ENCODE peak calls at places on chromosomes 5 and 9, in four cellular contexts. H, I, Q and B are unnamed samples.

GRCh38 chr9:78213696-78214095 is 22.2 kb upstream of the CEP78 start:
- DNase-seq in H (no peak), I (peak; percentile 16), Q (peak; percentile 77), B (peak; percentile 35)

GRCh38 chr5:77632526-77633268 is 5.8 kb downstream of the OTP start:
- DNase-seq in H (no peak), I (no peak), Q (no peak), B (peak; percentile 49)

GRCh38 chr9:131393622-131394463 is at the start of gene PRRC2B:
- DNase-seq in H (peak; percentile 90), I (peak; percentile 71), Q (peak; percentile 79), B (peak; percentile 83)

GRCh38 chr5:62284946-62285891 is 20.8 kb upstream of the KIF2A start:
- DNase-seq in H (no peak), I (no peak), Q (no peak), B (peak; percentile 11)

GRCh38 chr9:119963798-119964372 is 594.6 kb upstream of the BRINP1 start:
- DNase-seq in H (no peak), I (peak; percentile 74), Q (peak; percentile 87), B (peak; percentile 67)

GRCh38 chr5:51652980-51653379 is 269.7 kb downstream of the ISL1 start:
- DNase-seq in H (no peak), I (peak; percentile 57), Q (no peak), B (peak; percentile 82)

GRCh38 chr5:150789943-150790611 is 11.5 kb downstream of the SMIM3 start:
- DNase-seq in H (no peak), I (peak; percentile 100), Q (peak; percentile 99), B (peak; percentile 100)

GRCh38 chr9:69542942-69543704 is 129.0 kb downstream of the APBA1 start:
- DNase-seq in H (peak; percentile 31), I (no peak), Q (peak; percentile 24), B (no peak)

GRCh38 chr5:177468329-177469058 is 4.9 kb downstream of the DBN1 start:
- DNase-seq in H (peak; percentile 63), I (no peak), Q (peak; percentile 83), B (peak; percentile 82)

GRCh38 chr5:62488531-62488930 is 76.0 kb downstream of the IPO11 start:
- DNase-seq in H (no peak), I (peak; percentile 34), Q (no peak), B (peak; percentile 38)

GRCh38 chr5:31328031-31328430 is 134.5 kb downstream of the CDH6 start:
- DNase-seq in H (no peak), I (no peak), Q (no peak), B (no peak)

GRCh38 chr5:62579761-62580160 is 1.1 kb downstream of the LRRC70 start:
- DNase-seq in H (no peak), I (no peak), Q (no peak), B (no peak)

GRCh38 chr5:153896117-153896516 is 142.6 kb downstream of the FAM114A2 start:
- DNase-seq in H (no peak), I (peak; percentile 63), Q (peak; percentile 1), B (peak; percentile 80)

GRCh38 chr9:4381744-4382143 is 81.9 kb upstream of the GLIS3 start:
- DNase-seq in H (no peak), I (no peak), Q (no peak), B (no peak)

GRCh38 chr9:98594551-98595160 is 114.1 kb downstream of the GABBR2 start:
- DNase-seq in H (no peak), I (no peak), Q (no peak), B (no peak)

GRCh38 chr9:127561491-127562270 is 50.4 kb upstream of the STXBP1 start:
- DNase-seq in H (peak; percentile 74), I (peak; percentile 99), Q (peak; percentile 98), B (peak; percentile 100)

GRCh38 chr9:135948873-135949665 is 12.1 kb downstream of the UBAC1 start:
- DNase-seq in H (no peak), I (peak; percentile 36), Q (no peak), B (no peak)

GRCh38 chr5:110086658-110087388 is 397.1 kb downstream of the MAN2A1 start:
- DNase-seq in H (no peak), I (peak; percentile 96), Q (peak; percentile 96), B (peak; percentile 95)

GRCh38 chr9:33180526-33181184 is 13.5 kb upstream of the B4GALT1 start:
- DNase-seq in H (no peak), I (peak; percentile 58), Q (peak; percentile 42), B (peak; percentile 48)

GRCh38 chr5:157562111-157562581 is 13.4 kb downstream of the ADAM19 start:
- DNase-seq in H (peak; percentile 84), I (no peak), Q (no peak), B (no peak)

GRCh38 chr5:160083012-160083436 is 36.2 kb downstream of the PWWP2A start:
- DNase-seq in H (no peak), I (peak; percentile 56), Q (peak; percentile 82), B (peak; percentile 32)

GRCh38 chr9:129316281-129317030 is 138.4 kb upstream of the IER5L start:
- DNase-seq in H (no peak), I (no peak), Q (no peak), B (no peak)

GRCh38 chr5:133225671-133226152 is 173.9 kb downstream of the HSPA4 start:
- DNase-seq in H (no peak), I (peak; percentile 48), Q (no peak), B (peak; percentile 59)

DNA sequence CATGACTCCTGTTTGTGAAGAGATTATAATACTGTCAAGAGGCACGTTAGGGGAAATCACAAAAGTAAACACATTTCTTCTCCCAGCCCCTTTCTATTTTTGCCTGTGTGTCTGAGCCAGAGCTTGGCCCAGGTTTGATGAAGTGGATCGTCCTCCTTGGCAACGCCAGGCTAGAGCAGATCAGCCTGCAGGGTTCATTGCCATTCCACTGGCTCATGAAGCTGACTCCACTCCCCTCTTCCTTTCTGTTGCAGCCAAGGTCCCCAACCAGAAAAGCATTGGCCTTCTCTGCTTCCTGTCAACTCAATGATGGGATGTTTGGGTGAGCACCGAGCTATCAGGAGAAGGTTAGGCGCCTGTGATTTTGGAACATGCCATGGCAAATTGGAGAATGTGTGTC is 3.3 kb downstream of the ADRB2 start:
- DNase-seq in H (peak; percentile 28), I (no peak), Q (no peak), B (peak; percentile 36)
- H3K4me3 ChIP-seq in H (peak overlapping the region; percentile 76), I (peak overlapping the region; percentile 69), Q (no peak overlapping the region), B (peak overlapping the region; percentile 99)

GRCh38 chr5:95955996-95956899 is 5.4 kb downstream of the ELL2 start:
- DNase-seq in H (no peak), I (no peak), Q (peak; percentile 27), B (no peak)

GRCh38 chr5:95953026-95953425 is 8.6 kb downstream of the ELL2 start:
- DNase-seq in H (no peak), I (no peak), Q (no peak), B (no peak)

GRCh38 chr5:95951916-95952315 is 9.7 kb downstream of the ELL2 start:
- DNase-seq in H (no peak), I (no peak), Q (no peak), B (no peak)

GRCh38 chr5:95956900-95957293 is 4.8 kb downstream of the ELL2 start:
- DNase-seq in H (no peak), I (no peak), Q (no peak), B (no peak)

GRCh38 chr5:95954716-95955115 is 6.9 kb downstream of the ELL2 start:
- DNase-seq in H (no peak), I (no peak), Q (no peak), B (no peak)
- H3K4me3 ChIP-seq in H (no peak overlapping the region), I (no peak overlapping the region), Q (no peak overlapping the region), B (no peak overlapping the region)

GRCh38 chr5:84286662-84287061 is 98.0 kb downstream of the EDIL3 start:
- DNase-seq in H (no peak), I (no peak), Q (peak; percentile 47), B (no peak)
- H3K4me3 ChIP-seq in H (no peak overlapping the region), I (no peak overlapping the region), Q (no peak overlapping the region), B (no peak overlapping the region)

GRCh38 chr5:1108865-1109174 is 3.0 kb downstream of the SLC12A7 start:
- DNase-seq in H (no peak), I (no peak), Q (no peak), B (no peak)

GRCh38 chr5:1106385-1107166 is 5.3 kb downstream of the SLC12A7 start:
- DNase-seq in H (no peak), I (no peak), Q (no peak), B (no peak)

GRCh38 chr5:1107167-1108007 is 4.5 kb downstream of the SLC12A7 start:
- DNase-seq in H (no peak), I (no peak), Q (no peak), B (no peak)

GRCh38 chr5:1109542-1110259 is 2.2 kb downstream of the SLC12A7 start:
- DNase-seq in H (no peak), I (no peak), Q (no peak), B (no peak)

DNA sequence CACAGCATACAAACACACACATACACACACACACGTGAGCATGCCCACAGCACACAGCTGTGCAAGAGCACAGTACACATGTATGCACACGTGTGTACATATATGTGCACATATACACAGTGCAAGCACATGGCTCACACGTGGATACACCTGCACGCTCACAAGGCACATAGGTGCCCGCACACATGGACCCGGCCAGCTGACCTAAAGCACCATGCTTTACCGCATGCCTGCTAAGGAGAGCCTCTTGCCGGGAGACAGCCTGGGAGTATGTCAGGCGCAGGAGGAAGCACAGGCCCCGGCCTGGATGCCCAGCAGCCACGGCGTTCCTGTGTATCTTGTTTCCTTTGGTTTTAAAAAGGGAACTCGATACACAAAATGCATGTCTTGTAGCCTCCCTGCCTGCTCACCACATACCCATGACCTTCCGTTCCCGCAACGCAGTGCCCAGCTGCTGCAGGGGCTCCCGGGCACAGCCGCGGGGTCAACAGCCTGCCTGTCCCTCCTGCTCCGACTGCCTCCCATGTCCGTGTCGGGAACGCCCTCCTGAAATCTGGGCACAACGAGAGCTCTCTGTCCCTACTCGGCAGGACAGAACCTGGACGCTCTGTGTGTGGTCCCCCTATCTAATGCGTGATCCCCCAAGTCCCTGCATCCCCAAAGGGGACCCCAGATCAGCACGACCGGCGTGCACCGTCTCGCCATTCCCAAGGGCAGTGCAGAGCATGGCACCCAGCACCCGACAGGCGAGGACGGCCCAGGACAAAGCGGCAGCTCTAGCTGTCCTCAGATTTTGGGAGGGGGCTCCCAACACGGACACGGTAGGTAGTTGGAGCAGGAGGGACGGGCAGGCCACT is 3.6 kb downstream of the SLC12A7 start:
- DNase-seq in H (no peak), I (no peak), Q (no peak), B (no peak)
- H3K4me3 ChIP-seq in H (peak overlapping the region; percentile 93), I (no peak overlapping the region), Q (no peak overlapping the region), B (no peak overlapping the region)